ENCODE peak calls at places on chromosomes 11 and 22, in five cellular contexts. F is activated gamma-delta T cell treated with Interleukin-2 at 50 U/mL for 16 hours; Y is T-helper 17 cell; H is CD8-positive, alpha-beta T cell; G is transverse colon. L is an unnamed sample.
A peak's percentile ranks its signal among the peaks of the same experiment; 100 is the strongest.

GRCh38 chr11:25981998-25982397 is 349.9 kb upstream of the ANO3 start:
- DNase-seq in G (no peak), Y (no peak), F (no peak), H (no peak), L (peak; percentile 20)

GRCh38 chr11:134387501-134387900 is 24.5 kb downstream of the B3GAT1 start:
- DNase-seq in H (no peak), G (no peak), F (no peak), Y (no peak), L (no peak)

GRCh38 chr11:122646549-122647340 is 8.8 kb upstream of the UBASH3B start:
- DNase-seq in F (no peak), Y (no peak), G (no peak), H (no peak), L (no peak)

GRCh38 chr11:110076388-110076965 is 16.7 kb upstream of the ZC3H12C start:
- DNase-seq in G (peak; percentile 68), F (no peak), Y (no peak), H (no peak), L (no peak)

GRCh38 chr11:117824571-117825537 is at the start of gene FXYD2:
- DNase-seq in F (no peak), H (no peak), G (peak; percentile 36), Y (no peak), L (no peak)

GRCh38 chr11:1234771-1235614 is 12.1 kb downstream of the MUC5B start:
- DNase-seq in Y (peak; percentile 10), G (peak; percentile 7), H (no peak), F (no peak), L (no peak)

GRCh38 chr22:38238519-38239051 is 34.2 kb downstream of the TMEM184B start:
- DNase-seq in Y (no peak), G (no peak), H (no peak), F (no peak), L (no peak)

GRCh38 chr22:24087071-24087795 is 76.1 kb downstream of the CABIN1 start:
- DNase-seq in Y (no peak), F (no peak), G (no peak), H (no peak), L (no peak)

GRCh38 chr11:95404370-95404769 is 173.4 kb upstream of the SESN3 start:
- DNase-seq in H (no peak), F (no peak), Y (no peak), G (no peak), L (no peak)

GRCh38 chr11:12224537-12224893 is 114.1 kb downstream of the MICAL2 start:
- DNase-seq in F (peak; percentile 92), H (peak; percentile 76), Y (peak; percentile 67), G (peak; percentile 76), L (peak; percentile 42)